ENCODE peak calls at places on chromosomes 11 and 22, in eight cellular contexts. C is bronchial epithelial cell, V is adrenal gland, Y is fibroblast of lung, A is mucosa of descending colon, S is ovary, M is PC-9, E is lower leg skin. I is an unnamed sample.

GRCh38 chr11:898540-899190 is 11.9 kb downstream of the CHID1 start:
- DNase-seq in S (no peak), C (no peak), Y (peak), M (no peak), V (peak), A (no peak), E (no peak), I (no peak)

GRCh38 chr11:47912843-47913437 is 64.8 kb upstream of the NUP160 start:
- DNase-seq in C (peak), V (no peak), Y (no peak), M (peak), A (no peak), E (no peak), S (no peak), I (no peak)

GRCh38 chr11:44585421-44585820 is 20.0 kb downstream of the CD82 start:
- DNase-seq in S (no peak), E (no peak), M (no peak), A (no peak), C (no peak), V (no peak), Y (no peak), I (no peak)

GRCh38 chr11:27757953-27758352 is 57.7 kb upstream of the BDNF start:
- DNase-seq in M (no peak), V (peak), E (no peak), Y (peak), S (no peak), A (no peak), C (peak), I (peak)

GRCh38 chr11:3201112-3201581 is 17.5 kb downstream of the MRGPRG start:
- DNase-seq in A (no peak), S (peak), C (no peak), E (no peak), Y (no peak), V (no peak), M (no peak), I (no peak)

GRCh38 chr11:95680169-95680929 is 109.2 kb downstream of the FAM76B start:
- DNase-seq in V (no peak), Y (peak), A (no peak), C (peak), S (no peak), E (no peak), M (no peak), I (peak)

GRCh38 chr11:114159802-114160588 is 100.5 kb downstream of the ZBTB16 start:
- DNase-seq in E (peak), V (peak), M (peak), Y (peak), S (peak), A (peak), C (peak), I (peak)

GRCh38 chr22:29994941-29995340 is 85.3 kb upstream of the HORMAD2 start:
- DNase-seq in V (peak), S (no peak), C (peak), E (no peak), Y (peak), M (peak), A (no peak), I (no peak)

DNA sequence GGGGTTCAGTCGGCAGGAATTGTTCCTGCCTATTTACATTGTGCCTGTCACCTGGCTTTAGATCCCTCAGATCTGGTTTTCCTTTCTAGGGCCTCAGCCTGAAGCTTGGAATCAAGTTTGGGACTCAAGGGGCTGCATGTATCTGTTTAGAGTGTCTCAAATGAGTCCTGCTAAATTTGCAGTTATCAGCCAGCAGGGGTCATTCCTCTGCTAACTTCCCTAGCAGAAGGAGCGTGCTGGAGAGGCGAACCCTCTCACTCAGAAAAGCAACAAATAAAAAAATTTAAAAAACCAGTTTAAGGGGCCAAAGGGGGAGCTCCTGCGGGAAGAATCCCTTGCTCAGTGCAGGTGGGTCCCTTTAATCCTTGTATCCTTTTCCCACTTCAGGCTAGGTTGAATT is 1220.2 kb downstream of the JRKL start:
- DNase-seq in C (no peak), Y (peak), V (no peak), S (no peak), E (no peak), A (no peak), M (no peak), I (no peak)
- TF ChIP-seq CTCF in C (no peak), Y (peak), V (no peak), S (no peak), E (no peak), A (no peak), M (no peak), I (no peak)

GRCh38 chr11:65611028-65611757 is 2.8 kb downstream of the MAP3K11 start:
- DNase-seq in Y (no peak), A (no peak), E (peak), C (no peak), M (no peak), S (no peak), V (peak), I (no peak)

GRCh38 chr11:65613091-65613928 is 711 bp downstream of the MAP3K11 start:
- DNase-seq in A (peak), E (peak), C (no peak), V (peak), M (no peak), S (peak), Y (no peak), I (no peak)

GRCh38 chr11:65615229-65615949 is at the start of gene PCNX3:
- DNase-seq in M (peak), S (peak), Y (peak), A (peak), C (peak), E (peak), V (peak), I (peak)

GRCh38 chr11:65611758-65612603 is 2.0 kb downstream of the MAP3K11 start:
- DNase-seq in C (no peak), Y (no peak), A (no peak), S (no peak), M (no peak), E (no peak), V (no peak), I (no peak)

DNA sequence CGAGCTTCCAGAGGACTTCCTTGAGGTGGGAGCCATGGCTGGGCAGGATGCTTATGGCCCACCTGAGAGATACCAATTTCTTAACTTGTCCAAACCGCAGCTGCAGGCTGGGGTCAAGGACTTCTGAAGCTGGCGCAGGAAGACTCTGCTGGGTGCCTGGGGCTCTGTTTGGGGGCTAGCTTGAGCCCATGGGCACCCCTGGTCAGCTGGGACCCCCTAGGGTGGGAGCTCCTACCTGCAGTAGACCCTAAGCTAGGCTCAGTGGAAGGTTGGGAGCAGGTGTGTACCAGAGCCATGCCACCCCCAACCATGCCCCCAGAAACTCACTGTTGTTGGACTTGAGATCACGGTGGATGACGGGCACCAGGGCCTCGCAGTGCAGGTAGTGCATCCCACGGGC is 1.3 kb downstream of the MAP3K11 start:
- DNase-seq in V (no peak), A (no peak), S (no peak), Y (no peak), E (no peak), M (no peak), C (no peak), I (no peak)
- H3K4me3 ChIP-seq in V (no peak), A (no peak), S (peak), Y (peak), E (no peak), M (peak), C (peak), I (peak)

GRCh38 chr22:37849089-37849751 is at the start of gene EIF3L:
- DNase-seq in Y (peak), A (peak), C (peak), S (peak), E (peak), V (peak), M (peak), I (peak)
- TF ChIP-seq CTCF in Y (no peak), A (no peak), C (no peak), S (no peak), E (no peak), V (no peak), M (no peak), I (no peak)

DNA sequence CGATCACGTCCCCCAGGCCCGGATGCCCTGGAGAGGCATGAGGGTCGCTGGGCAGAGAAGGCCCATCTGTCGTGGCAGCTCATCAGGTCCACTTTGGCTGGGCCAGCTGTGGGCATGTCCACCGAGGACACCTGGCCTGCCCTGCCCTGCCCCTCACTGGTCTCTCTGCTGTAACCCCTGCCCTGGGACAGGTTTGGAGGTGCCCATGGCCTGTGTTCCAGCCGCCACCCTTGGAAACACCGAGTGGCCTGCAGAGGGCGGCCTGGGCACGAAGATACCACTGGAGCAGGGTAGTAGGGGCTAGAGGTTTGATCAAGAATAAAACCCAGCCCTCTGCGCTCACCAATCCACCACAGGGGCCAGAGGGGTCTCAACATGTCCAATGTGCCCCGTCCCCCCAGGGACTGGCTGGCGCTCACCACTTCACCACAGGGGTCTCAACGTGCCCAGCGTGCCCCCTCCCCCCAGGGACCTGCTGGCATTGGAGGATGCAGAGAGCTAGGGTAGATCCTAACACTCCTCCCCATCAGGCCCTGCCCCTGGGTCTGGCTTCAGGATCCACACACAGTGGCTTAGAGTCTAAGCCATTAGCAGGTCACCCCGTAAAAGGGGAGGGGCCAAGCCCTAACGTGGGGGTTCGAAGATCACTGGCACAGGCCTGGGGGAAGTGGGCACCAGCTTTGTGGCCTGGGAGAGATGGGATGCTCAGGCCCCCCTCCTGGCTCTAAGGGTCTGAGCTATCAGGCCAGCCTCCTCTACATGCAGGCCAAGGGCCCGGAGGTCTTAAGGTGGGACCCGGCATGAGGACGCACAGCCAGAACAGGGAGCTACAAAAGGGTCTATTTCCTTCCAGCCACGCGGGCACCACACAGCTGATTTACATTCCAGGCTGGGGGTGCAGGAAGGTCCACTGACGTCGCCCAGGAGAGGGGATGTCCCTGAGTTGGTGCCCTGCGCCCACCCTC is 1.3 kb upstream of the HDAC10 start:
- DNase-seq in E (peak), C (peak), Y (peak), A (peak), M (peak), S (peak), V (peak), I (no peak)
- H3K4me3 ChIP-seq in E (no peak), C (no peak), Y (no peak), A (no peak), M (no peak), S (no peak), V (no peak), I (no peak)

GRCh38 chr22:27540247-27540646 is 261.3 kb downstream of the MN1 start:
- DNase-seq in S (no peak), M (no peak), A (no peak), V (no peak), E (no peak), C (no peak), Y (no peak), I (no peak)
- TF ChIP-seq CTCF in S (no peak), M (no peak), A (no peak), V (no peak), E (no peak), C (no peak), Y (no peak), I (no peak)

I was measured in astrocyte of the cerebellum.